ENCODE peak calls at places on chromosome 15, in four cellular contexts. D, I, W and S are unnamed samples. For H3K36me3, the result is how much of the 10 kb centered on the place peaks cover.

GRCh38 chr15:101017935-101018849 is 99.0 kb downstream of the LRRK1 start:
- DNase-seq in D (no peak), I (no peak), W (no peak), S (no peak)

GRCh38 chr15:35753486-35753885 is 207.5 kb upstream of the DPH6 start:
- DNase-seq in D (no peak), I (no peak), W (no peak), S (no peak)

GRCh38 chr15:92391640-92392039 is 2.0 kb upstream of the ST8SIA2 start:
- DNase-seq in D (no peak), I (no peak), W (no peak), S (no peak)

GRCh38 chr15:38992541-38993334 is 428.1 kb upstream of the RASGRP1 start:
- DNase-seq in D (no peak), I (no peak), W (no peak), S (no peak)

GRCh38 chr15:51234181-51234927 is 104.0 kb downstream of the CYP19A1 start:
- DNase-seq in D (no peak), I (no peak), W (no peak), S (no peak)

GRCh38 chr15:78047631-78048409 is 29.7 kb downstream of the TBC1D2B start:
- DNase-seq in D (no peak), I (no peak), W (no peak), S (no peak)

GRCh38 chr15:39125904-39126303 is 455.0 kb upstream of the THBS1 start:
- DNase-seq in D (no peak), I (no peak), W (no peak), S (no peak)

GRCh38 chr15:92714071-92714456 is 58.5 kb upstream of the FAM174B start:
- DNase-seq in D (no peak), I (no peak), W (no peak), S (peak)

GRCh38 chr15:89122532-89123525 is 34.6 kb downstream of the ABHD2 start:
- DNase-seq in D (no peak), I (no peak), W (no peak), S (no peak)

GRCh38 chr15:58589047-58589446 is 157.3 kb downstream of the LIPC start:
- DNase-seq in D (no peak), I (no peak), W (no peak), S (no peak)

GRCh38 chr15:57611938-57612337 is 20.2 kb downstream of the MYZAP start:
- DNase-seq in D (no peak), I (no peak), W (no peak), S (peak)

GRCh38 chr15:92625297-92625980 is 30.1 kb downstream of the FAM174B start:
- DNase-seq in D (no peak), I (peak), W (no peak), S (no peak)

GRCh38 chr15:90101969-90102890 is at the start of gene IDH2:
- DNase-seq in D (peak), I (no peak), W (no peak), S (peak)

GRCh38 chr15:95988574-95988887 is 342.0 kb upstream of the NR2F2 start:
- DNase-seq in D (no peak), I (no peak), W (no peak), S (no peak)

GRCh38 chr15:58932791-58933310 is 628 bp downstream of the SLTM start:
- DNase-seq in D (no peak), I (no peak), W (no peak), S (peak)

GRCh38 chr15:67510597-67511225 is 10.2 kb upstream of the C15orf61 start:
- DNase-seq in D (no peak), I (no peak), W (no peak), S (no peak)

GRCh38 chr15:48718646-48719045 is 73.1 kb upstream of the FBN1 start:
- DNase-seq in D (no peak), I (no peak), W (no peak), S (no peak)

GRCh38 chr15:30990036-30990435 is 1.4 kb downstream of the MTMR10 start:
- DNase-seq in D (no peak), I (no peak), W (no peak), S (no peak)

GRCh38 chr15:55183679-55184078 is 13.1 kb downstream of the RSL24D1 start:
- DNase-seq in D (no peak), I (no peak), W (no peak), S (no peak)

GRCh38 chr15:40776537-40777141 is 6.9 kb downstream of the C15orf62 start:
- DNase-seq in D (peak), I (no peak), W (no peak), S (peak)

GRCh38 chr15:72205273-72205672 is 7.7 kb upstream of the GRAMD2A start:
- DNase-seq in D (no peak), I (no peak), W (no peak), S (no peak)

GRCh38 chr15:90617668-90618097 is 88.0 kb downstream of the CRTC3 start:
- DNase-seq in D (no peak), I (no peak), W (no peak), S (no peak)

GRCh38 chr15:87949934-87950298 is 306.6 kb downstream of the NTRK3 start:
- DNase-seq in D (no peak), I (no peak), W (no peak), S (no peak)

GRCh38 chr15:32718822-32719716 is 1.3 kb downstream of the GREM1 start:
- DNase-seq in D (no peak), I (no peak), W (no peak), S (peak)

GRCh38 chr15:69910511-69910910 is 187.2 kb downstream of the TLE3 start:
- DNase-seq in D (no peak), I (no peak), W (peak), S (no peak)

GRCh38 chr15:22939051-22939450 is 41.1 kb downstream of the CYFIP1 start:
- DNase-seq in D (no peak), I (no peak), W (no peak), S (peak)

GRCh38 chr15:70158309-70158995 is 60.7 kb upstream of the TLE3 start:
- DNase-seq in D (no peak), I (no peak), W (no peak), S (no peak)

GRCh38 chr15:26772588-26773484 is at the start of gene GABRB3:
- DNase-seq in D (no peak), I (no peak), W (no peak), S (peak)

GRCh38 chr15:52348056-52348745 is 52.6 kb upstream of the MYO5C start:
- DNase-seq in D (no peak), I (no peak), W (no peak), S (no peak)

GRCh38 chr15:48392356-48392755 is 61.1 kb downstream of the DUT start:
- DNase-seq in D (no peak), I (no peak), W (no peak), S (peak)

GRCh38 chr15:100083572-100083971 is 258.2 kb downstream of the ADAMTS17 start:
- DNase-seq in D (peak), I (no peak), W (no peak), S (no peak)

GRCh38 chr15:43143203-43143941 is 10.0 kb downstream of the TMEM62 start:
- DNase-seq in D (no peak), I (no peak), W (no peak), S (no peak)

GRCh38 chr15:87493803-87494202 is 762.7 kb downstream of the NTRK3 start:
- DNase-seq in D (no peak), I (no peak), W (no peak), S (no peak)

GRCh38 chr15:66924889-66925288 is 140.5 kb upstream of the SMAD3 start:
- DNase-seq in D (no peak), I (no peak), W (no peak), S (no peak)

GRCh38 chr15:48888209-48888608 is 10.3 kb downstream of the EID1 start:
- DNase-seq in D (no peak), I (no peak), W (no peak), S (no peak)

GRCh38 chr15:58229297-58229768 is 91.2 kb downstream of the AQP9 start:
- DNase-seq in D (no peak), I (no peak), W (no peak), S (no peak)

DNA sequence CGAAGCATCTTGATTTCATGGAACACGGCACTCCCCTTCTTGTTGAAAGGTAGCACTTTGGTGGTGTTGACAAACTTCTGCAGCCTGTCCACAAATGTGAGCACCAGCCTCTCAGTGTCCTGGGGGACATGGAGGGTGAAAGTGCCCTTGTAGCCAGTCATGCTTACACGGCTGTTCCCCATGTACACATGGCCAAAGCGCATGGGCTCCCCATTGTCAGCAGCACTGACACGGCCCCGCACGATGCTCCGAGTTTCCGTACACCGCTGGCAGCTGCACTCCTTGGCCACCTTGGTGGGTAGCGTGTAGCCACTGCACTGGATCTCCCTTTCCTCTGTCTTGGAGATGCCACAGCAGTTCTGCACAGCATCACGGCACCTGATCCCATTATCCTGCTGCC is 12.7 kb downstream of the CILP start:
- DNase-seq in D (no peak), I (no peak), W (no peak), S (no peak)
- H3K36me3 ChIP-seq in D (under half), I (under half), W (under half), S (under half)

DNA sequence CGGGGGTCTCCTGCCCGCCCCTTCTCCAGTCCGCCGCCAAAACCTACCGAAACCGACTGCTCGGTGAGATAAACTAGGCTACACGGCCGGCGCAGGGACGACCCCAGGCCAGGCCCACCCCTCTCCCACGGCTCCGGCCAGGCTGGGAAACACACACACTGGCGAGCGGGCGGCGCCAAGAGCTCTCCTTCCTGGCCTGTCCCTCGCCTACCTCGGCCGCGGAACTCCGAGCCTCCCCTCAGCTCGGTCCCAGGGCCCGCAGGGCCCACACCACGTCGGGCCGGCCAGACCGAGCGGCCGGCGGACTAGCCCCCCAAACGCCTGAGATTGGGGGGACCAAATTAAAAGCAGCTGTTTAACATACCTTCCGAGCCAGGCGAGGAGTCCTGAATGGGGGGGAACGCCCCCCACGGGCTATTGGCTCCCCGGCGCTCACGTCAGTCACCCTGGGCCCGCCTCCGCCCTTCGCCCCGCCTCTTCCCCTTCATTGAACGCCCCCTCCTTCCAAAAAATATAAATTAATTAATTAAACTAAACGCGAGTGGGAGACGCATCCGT is 4.0 kb upstream of the SIN3A start:
- DNase-seq in D (peak), I (peak), W (no peak), S (peak)
- TF ChIP-seq POLR2A in D (no peak), I (no peak), W (peak), S (peak)

DNA sequence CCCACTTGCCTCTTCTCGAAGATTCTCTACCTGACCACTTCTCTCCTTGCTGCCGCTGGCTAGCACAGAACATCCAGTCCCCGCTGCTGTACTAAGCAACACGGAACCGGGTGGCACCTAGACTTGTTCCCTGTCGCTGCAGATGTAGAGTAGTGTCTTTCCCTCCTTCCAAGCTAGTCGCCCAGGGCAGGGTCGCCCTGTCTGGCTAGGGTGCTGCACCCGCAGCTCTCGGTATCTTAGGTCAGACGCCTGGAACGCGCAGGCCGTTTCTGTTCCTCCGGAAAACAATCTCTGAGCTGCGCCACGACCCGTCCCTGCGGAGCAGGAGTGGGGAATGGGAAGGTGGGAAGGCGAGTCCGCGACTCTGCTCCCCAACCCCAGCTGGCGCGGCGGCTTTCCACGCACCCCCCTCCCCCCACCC is 758 bp upstream of the SNX33 start:
- DNase-seq in D (no peak), I (no peak), W (no peak), S (peak)
- TF ChIP-seq POLR2AphosphoS5 in D (no peak), I (no peak), W (no peak), S (peak)

DNA sequence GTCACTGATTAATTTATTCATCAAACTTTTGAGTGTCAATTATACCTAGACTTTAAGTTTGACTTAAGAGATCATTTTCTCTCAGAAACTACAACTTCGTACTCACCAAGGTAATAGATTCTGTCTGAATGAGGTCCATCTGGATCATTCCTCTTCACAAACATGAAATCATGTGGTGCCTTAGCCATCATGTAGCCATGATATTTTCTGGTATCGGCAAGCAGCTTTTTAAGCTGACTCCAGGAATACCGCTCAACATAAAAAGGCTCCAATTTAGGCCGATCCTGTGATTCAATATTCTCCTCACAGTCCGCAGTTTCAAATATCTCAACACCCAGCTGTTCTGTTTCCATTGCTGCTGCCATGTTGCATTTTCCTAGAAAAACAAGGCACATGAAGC is 5.3 kb downstream of the DPP8 start:
- DNase-seq in D (no peak), I (no peak), W (no peak), S (no peak)
- H3K36me3 ChIP-seq in D (under half), I (under half), W (under half), S (under half)

GRCh38 chr15:73941871-73942635 is 15.8 kb downstream of the LOXL1 start:
- DNase-seq in D (peak), I (no peak), W (no peak), S (no peak)

GRCh38 chr15:73941449-73941848 is 15.2 kb downstream of the LOXL1 start:
- DNase-seq in D (no peak), I (no peak), W (no peak), S (no peak)

GRCh38 chr15:73939138-73939537 is 12.9 kb downstream of the LOXL1 start:
- DNase-seq in D (peak), I (no peak), W (no peak), S (no peak)

GRCh38 chr15:73941044-73941443 is 14.8 kb downstream of the LOXL1 start:
- DNase-seq in D (peak), I (no peak), W (no peak), S (no peak)

DNA sequence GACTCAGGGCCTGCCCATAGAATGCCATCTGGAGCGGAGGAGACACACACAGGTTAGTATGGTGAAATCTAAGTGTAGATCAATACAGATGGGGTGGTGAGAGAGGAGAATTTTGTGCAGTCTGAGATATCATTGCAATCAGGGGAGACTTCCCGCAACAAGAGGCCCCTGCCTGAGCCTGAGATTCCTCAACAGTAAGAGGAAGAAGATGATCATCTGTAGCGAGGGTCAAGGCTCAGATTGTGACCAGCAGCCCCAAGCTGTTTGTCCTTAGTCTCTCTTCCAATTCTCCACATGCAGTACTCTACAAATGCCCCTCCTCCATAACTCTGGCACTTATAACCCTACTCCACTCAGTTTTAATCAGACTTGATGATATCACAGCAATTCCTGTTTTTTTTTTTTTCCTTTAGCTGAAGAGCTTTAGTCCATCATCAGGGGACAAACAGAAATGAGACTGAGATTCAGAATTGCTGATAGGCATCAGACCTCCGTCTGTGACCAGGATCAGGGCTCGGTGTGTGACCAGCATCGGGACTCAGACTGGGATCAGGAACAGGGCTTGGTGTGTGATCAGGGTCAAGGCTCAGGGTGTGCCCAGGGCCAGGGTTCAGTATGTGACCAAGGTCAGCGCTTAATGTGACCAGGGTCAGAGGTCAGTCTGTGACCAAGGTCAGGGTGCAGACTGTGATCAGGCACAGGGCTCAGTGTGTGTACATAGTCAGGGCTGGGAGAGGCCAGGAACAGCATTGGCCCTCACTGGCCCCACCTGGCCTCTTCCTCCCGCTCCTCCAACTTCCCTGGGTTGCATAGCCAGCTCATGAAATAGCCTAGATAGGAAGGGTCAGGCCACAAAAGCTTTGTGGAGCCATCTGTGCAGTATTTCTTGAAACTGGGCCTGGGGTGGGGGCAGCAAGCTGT is 14.1 kb downstream of the LOXL1 start:
- DNase-seq in D (peak), I (no peak), W (no peak), S (no peak)
- TF ChIP-seq POLR2A in D (no peak), I (no peak), W (no peak), S (no peak)

DNA sequence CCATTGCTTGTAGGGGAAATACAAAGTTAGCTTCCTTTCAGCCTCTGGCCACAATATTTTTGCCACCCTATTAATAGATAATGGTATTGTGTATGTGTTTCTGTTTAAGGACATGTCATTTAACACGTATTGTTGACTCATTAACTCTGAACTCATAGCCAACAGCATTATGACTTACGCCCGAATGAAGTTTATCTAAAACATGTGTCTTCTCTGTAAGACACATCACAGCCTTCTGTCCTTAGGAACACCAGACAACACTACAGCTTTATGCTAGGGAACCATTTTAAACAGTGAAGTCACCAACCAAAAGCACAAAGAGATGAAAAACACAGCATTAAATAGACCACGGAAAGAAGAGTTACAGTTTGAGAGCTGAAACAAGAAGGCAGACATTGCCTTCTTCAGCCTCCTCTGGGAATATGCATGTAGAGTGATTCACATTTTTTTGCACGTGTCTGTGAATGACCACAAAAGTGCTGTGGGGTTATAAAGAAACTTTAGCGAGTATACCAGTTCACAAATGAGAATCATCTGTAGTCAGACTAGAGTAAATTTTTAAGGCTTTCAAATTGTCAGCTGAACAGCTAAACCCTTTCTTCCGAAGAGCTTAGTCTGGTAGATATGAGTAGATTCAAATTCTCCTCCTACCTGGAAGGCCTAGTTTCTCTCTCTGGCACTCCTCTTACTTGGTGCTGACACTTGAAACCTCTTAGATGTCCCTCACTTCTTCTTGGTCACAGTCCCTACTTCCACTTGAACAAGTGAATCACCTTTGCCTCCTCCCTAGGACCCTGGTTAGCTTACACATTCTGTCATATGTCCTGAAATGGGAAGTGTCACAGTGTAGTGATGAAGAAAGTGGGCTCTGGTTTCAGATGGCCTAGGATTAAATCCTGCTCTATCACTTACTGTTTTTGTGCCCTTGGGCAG is 32.2 kb downstream of the MCTP2 start:
- DNase-seq in D (no peak), I (peak), W (no peak), S (no peak)
- TF ChIP-seq POLR2AphosphoS5 in D (no peak), I (no peak), W (no peak), S (no peak)